ENCODE peak calls at places on chromosome 15, in nine cellular contexts. B is activated CD8-positive, alpha-beta T cell treated with anti-CD3 and anti-CD28 coated beads for 36 hours; Z is left cardiac atrium; T is right cardiac atrium; C is stimulated activated naive CD8-positive, alpha-beta T cell treated with anti-CD3 and anti-CD28 coated beads, Interleukin-15, Interleukin-2, amounts not matched to agents 100 U/mL and 50 U/mL, for 24 hours; M is omental fat pad; L is PC-3; U is gastroesophageal sphincter; R is T-helper 17 cell. O is an unnamed sample.

GRCh38 chr15:66302489-66302888 is 9.1 kb downstream of the DIS3L start:
- ATAC-seq in R (no peak), Z (no peak), L (no peak), M (no peak), U (no peak), C (no peak), T (no peak), B (no peak), O (no peak)

GRCh38 chr15:68512578-68512977 is 66.2 kb upstream of the CORO2B start:
- ATAC-seq in C (no peak), R (no peak), M (no peak), B (no peak), U (no peak), Z (peak), L (no peak), T (peak), O (no peak)

GRCh38 chr15:69478259-69478687 is 25.7 kb downstream of the RPLP1 start:
- ATAC-seq in Z (peak), T (peak), R (no peak), L (peak), U (no peak), M (no peak), B (peak), C (no peak), O (no peak)

GRCh38 chr15:72398648-72399047 is 543 bp downstream of the TMEM202 start:
- ATAC-seq in U (no peak), M (no peak), T (no peak), C (no peak), B (no peak), R (no peak), Z (no peak), L (no peak), O (no peak)

GRCh38 chr15:66046751-66047150 is 177.5 kb downstream of the RAB11A start:
- ATAC-seq in M (no peak), L (no peak), C (no peak), T (no peak), U (no peak), B (peak), R (no peak), Z (no peak), O (no peak)

GRCh38 chr15:45177285-45177684 is 10.5 kb downstream of the SHF start:
- ATAC-seq in M (peak), C (no peak), B (no peak), T (peak), R (no peak), L (no peak), Z (no peak), U (no peak), O (peak)

GRCh38 chr15:34757262-34757661 is 2.5 kb upstream of the GJD2 start:
- ATAC-seq in B (no peak), L (no peak), Z (no peak), T (no peak), U (no peak), R (no peak), M (no peak), C (no peak), O (no peak)

GRCh38 chr15:78937132-78937739 is 7.6 kb downstream of the CTSH start:
- ATAC-seq in B (peak), Z (peak), U (peak), T (peak), C (peak), R (peak), M (no peak), L (no peak), O (no peak)

GRCh38 chr15:59400103-59400813 is 27.6 kb upstream of the MYO1E start:
- ATAC-seq in Z (no peak), U (no peak), T (no peak), M (no peak), R (no peak), L (no peak), C (no peak), B (no peak), O (no peak)